ENCODE peak calls at places on chromosomes 13 and 19, in seven cellular contexts. E is A549; D is stimulated activated naive CD8-positive, alpha-beta T cell treated with anti-CD3 and anti-CD28 coated beads, Interleukin-15, Interleukin-2, amounts not matched to agents 100 U/mL and 50 U/mL, for 24 hours; X is stimulated activated CD4-positive, alpha-beta T cell treated with anti-CD3 and anti-CD28 coated beads, Interleukin-4, amount 100 ng/mL, for 24 hours; V is fibroblast of pulmonary artery; U is NCI-H774; O is T-cell. F is an unnamed sample.
A peak's percentile ranks its signal among the peaks of the same experiment; 100 is the strongest.

GRCh38 chr19:18287836-18288772 is 6.7 kb upstream of the JUND start:
- DNase-seq in O (no peak), D (no peak), E (no peak), X (no peak), V (no peak), U (no peak), F (no peak)

GRCh38 chr13:44068737-44069136 is 189.0 kb downstream of the LACC1 start:
- DNase-seq in U (no peak), X (no peak), V (peak; percentile 65), D (no peak), O (no peak), E (peak; percentile 50), F (no peak)

GRCh38 chr19:37999309-38000213 is 92.6 kb downstream of the SIPA1L3 start:
- DNase-seq in X (no peak), E (peak; percentile 97), U (no peak), V (peak; percentile 97), D (no peak), O (no peak), F (no peak)

GRCh38 chr13:60974296-60974695 is 441.4 kb downstream of the PCDH20 start:
- DNase-seq in O (no peak), V (no peak), U (no peak), E (no peak), D (no peak), X (no peak), F (no peak)

GRCh38 chr19:49635530-49636229 is 4.3 kb downstream of the RRAS start:
- DNase-seq in X (no peak), E (peak; percentile 50), O (no peak), V (no peak), D (no peak), U (no peak), F (no peak)

GRCh38 chr19:58318297-58318696 is 8.5 kb upstream of the ZSCAN22 start:
- DNase-seq in U (no peak), D (no peak), O (no peak), V (no peak), E (no peak), X (no peak), F (no peak)

GRCh38 chr19:4566402-4567051 is 7.0 kb upstream of the SEMA6B start:
- DNase-seq in X (no peak), E (no peak), U (no peak), V (no peak), D (no peak), O (no peak), F (no peak)

GRCh38 chr19:47253467-47253881 is 2.9 kb upstream of the CCDC9 start:
- DNase-seq in D (no peak), E (peak; percentile 68), U (no peak), V (peak; percentile 77), O (no peak), X (no peak), F (no peak)

GRCh38 chr19:35328851-35329285 is at the start of gene CD22:
- DNase-seq in V (no peak), D (no peak), O (no peak), X (no peak), E (no peak), U (no peak), F (no peak)

GRCh38 chr13:48156466-48156865 is 61.6 kb upstream of the MED4 start:
- DNase-seq in V (no peak), D (peak; percentile 83), U (no peak), X (peak; percentile 72), O (peak; percentile 73), E (no peak), F (no peak)

GRCh38 chr19:39372047-39372802 is 18.7 kb downstream of the PAF1 start:
- DNase-seq in O (no peak), D (no peak), X (no peak), U (no peak), E (no peak), V (peak; percentile 98), F (no peak)

GRCh38 chr19:11031421-11032070 is 57.7 kb upstream of the LDLR start:
- DNase-seq in D (no peak), X (no peak), V (no peak), O (no peak), E (no peak), U (no peak), F (no peak)

GRCh38 chr19:55146078-55146647 is 2.8 kb downstream of the TNNT1 start:
- DNase-seq in U (peak; percentile 55), D (peak; percentile 30), E (peak; percentile 85), X (no peak), O (no peak), V (peak; percentile 24), F (peak; percentile 75)

GRCh38 chr13:101307181-101307701 is 109.1 kb downstream of the NALCN start:
- DNase-seq in X (no peak), O (no peak), U (no peak), V (peak; percentile 64), E (no peak), D (no peak), F (no peak)

GRCh38 chr19:8251025-8251472 is 41.9 kb downstream of the CERS4 start:
- DNase-seq in U (no peak), E (no peak), D (no peak), V (peak; percentile 27), X (no peak), O (no peak), F (no peak)

GRCh38 chr13:46554971-46555370 is 2.0 kb downstream of the LRCH1 start:
- DNase-seq in X (no peak), D (no peak), U (no peak), V (peak; percentile 49), E (no peak), O (no peak), F (no peak)

GRCh38 chr13:94710881-94711560 is 1.3 kb downstream of the SOX21 start:
- DNase-seq in E (peak; percentile 42), V (no peak), X (no peak), O (no peak), U (peak; percentile 19), D (no peak), F (peak; percentile 89)

GRCh38 chr19:11420429-11420893 is 1.3 kb upstream of the RGL3 start:
- DNase-seq in X (no peak), O (no peak), E (no peak), V (peak; percentile 53), U (no peak), D (no peak), F (no peak)

GRCh38 chr13:52846567-52847321 is 1.7 kb downstream of the PCDH8 start:
- DNase-seq in O (no peak), D (peak; percentile 49), E (no peak), U (no peak), X (no peak), V (peak; percentile 22), F (no peak)

GRCh38 chr19:49579947-49580263 is 451 bp downstream of the NOSIP start:
- DNase-seq in V (no peak), O (no peak), D (no peak), X (no peak), U (no peak), E (no peak), F (no peak)

F was measured in HEK293T.